ENCODE peak calls at places on chromosomes 13 and 19, in five cellular contexts. One of them, this sample, is unnamed.

GRCh38 chr19:52541608-52542007 is 14.1 kb downstream of the ZNF808 start:
- DNase-seq in hepatic stellate cell: no peak
- DNase-seq in activated CD4-positive, alpha-beta T cell treated with anti-CD3 and anti-CD28 coated beads, Interleukin-2, amount 50 U/mL, for 1 hour: no peak
- DNase-seq in Caco-2: no peak
- DNase-seq in aorta: no peak
- DNase-seq in this sample: no peak

GRCh38 chr19:39637891-39638290 is 17.8 kb upstream of the LGALS16 start:
- DNase-seq in Caco-2: no peak
- DNase-seq in activated CD4-positive, alpha-beta T cell treated with anti-CD3 and anti-CD28 coated beads, Interleukin-2, amount 50 U/mL, for 1 hour: no peak
- DNase-seq in aorta: no peak
- DNase-seq in hepatic stellate cell: no peak
- DNase-seq in this sample: no peak

GRCh38 chr19:16369664-16370576 is 45.3 kb downstream of the KLF2 start:
- DNase-seq in hepatic stellate cell: no peak
- DNase-seq in activated CD4-positive, alpha-beta T cell treated with anti-CD3 and anti-CD28 coated beads, Interleukin-2, amount 50 U/mL, for 1 hour: peak; percentile 75
- DNase-seq in aorta: peak; percentile 68
- DNase-seq in Caco-2: no peak
- DNase-seq in this sample: no peak

GRCh38 chr13:32881074-32881791 is 135.0 kb upstream of the KL start:
- DNase-seq in hepatic stellate cell: no peak
- DNase-seq in activated CD4-positive, alpha-beta T cell treated with anti-CD3 and anti-CD28 coated beads, Interleukin-2, amount 50 U/mL, for 1 hour: no peak
- DNase-seq in Caco-2: no peak
- DNase-seq in aorta: no peak
- DNase-seq in this sample: no peak

GRCh38 chr13:52851153-52851962 is 2.9 kb upstream of the PCDH8 start:
- DNase-seq in Caco-2: peak; percentile 63
- DNase-seq in aorta: peak; percentile 79
- DNase-seq in activated CD4-positive, alpha-beta T cell treated with anti-CD3 and anti-CD28 coated beads, Interleukin-2, amount 50 U/mL, for 1 hour: no peak
- DNase-seq in hepatic stellate cell: peak; percentile 36
- DNase-seq in this sample: peak; percentile 4

GRCh38 chr19:43711751-43712355 is 4.0 kb upstream of the IRGC start:
- DNase-seq in activated CD4-positive, alpha-beta T cell treated with anti-CD3 and anti-CD28 coated beads, Interleukin-2, amount 50 U/mL, for 1 hour: no peak
- DNase-seq in aorta: no peak
- DNase-seq in Caco-2: no peak
- DNase-seq in hepatic stellate cell: no peak
- DNase-seq in this sample: peak; percentile 46

GRCh38 chr13:22926176-22927007 is 254.4 kb upstream of the SGCG start:
- DNase-seq in hepatic stellate cell: no peak
- DNase-seq in aorta: peak; percentile 86
- DNase-seq in activated CD4-positive, alpha-beta T cell treated with anti-CD3 and anti-CD28 coated beads, Interleukin-2, amount 50 U/mL, for 1 hour: no peak
- DNase-seq in Caco-2: no peak
- DNase-seq in this sample: peak; percentile 26

GRCh38 chr13:33348366-33348765 is 62.8 kb upstream of the STARD13 start:
- DNase-seq in activated CD4-positive, alpha-beta T cell treated with anti-CD3 and anti-CD28 coated beads, Interleukin-2, amount 50 U/mL, for 1 hour: no peak
- DNase-seq in hepatic stellate cell: no peak
- DNase-seq in Caco-2: no peak
- DNase-seq in aorta: no peak
- DNase-seq in this sample: no peak

GRCh38 chr13:36829753-36830152 is 10.7 kb downstream of the RFXAP start:
- DNase-seq in Caco-2: no peak
- DNase-seq in activated CD4-positive, alpha-beta T cell treated with anti-CD3 and anti-CD28 coated beads, Interleukin-2, amount 50 U/mL, for 1 hour: no peak
- DNase-seq in hepatic stellate cell: no peak
- DNase-seq in aorta: no peak
- DNase-seq in this sample: no peak

GRCh38 chr19:58033741-58034475 is at the start of gene ZSCAN1:
- DNase-seq in hepatic stellate cell: peak; percentile 80
- DNase-seq in Caco-2: no peak
- DNase-seq in activated CD4-positive, alpha-beta T cell treated with anti-CD3 and anti-CD28 coated beads, Interleukin-2, amount 50 U/mL, for 1 hour: no peak
- DNase-seq in aorta: peak; percentile 90
- DNase-seq in this sample: no peak

GRCh38 chr13:44052843-44053607 is 173.3 kb downstream of the LACC1 start:
- DNase-seq in hepatic stellate cell: peak; percentile 16
- DNase-seq in aorta: peak; percentile 77
- DNase-seq in Caco-2: peak; percentile 72
- DNase-seq in activated CD4-positive, alpha-beta T cell treated with anti-CD3 and anti-CD28 coated beads, Interleukin-2, amount 50 U/mL, for 1 hour: no peak
- DNase-seq in this sample: peak; percentile 42

GRCh38 chr19:18879579-18880373 is 16.2 kb downstream of the CERS1 start:
- DNase-seq in aorta: no peak
- DNase-seq in hepatic stellate cell: no peak
- DNase-seq in activated CD4-positive, alpha-beta T cell treated with anti-CD3 and anti-CD28 coated beads, Interleukin-2, amount 50 U/mL, for 1 hour: no peak
- DNase-seq in Caco-2: peak; percentile 65
- DNase-seq in this sample: no peak

GRCh38 chr19:7922841-7923205 is 2.7 kb downstream of the SNAPC2 start:
- DNase-seq in activated CD4-positive, alpha-beta T cell treated with anti-CD3 and anti-CD28 coated beads, Interleukin-2, amount 50 U/mL, for 1 hour: no peak
- DNase-seq in aorta: no peak
- DNase-seq in Caco-2: no peak
- DNase-seq in hepatic stellate cell: no peak
- DNase-seq in this sample: no peak

GRCh38 chr13:40236566-40237168 is 429.8 kb downstream of the FOXO1 start:
- DNase-seq in Caco-2: no peak
- DNase-seq in activated CD4-positive, alpha-beta T cell treated with anti-CD3 and anti-CD28 coated beads, Interleukin-2, amount 50 U/mL, for 1 hour: no peak
- DNase-seq in aorta: peak; percentile 78
- DNase-seq in hepatic stellate cell: no peak
- DNase-seq in this sample: no peak

GRCh38 chr19:44712864-44713515 is 14.0 kb downstream of the CEACAM16 start:
- DNase-seq in Caco-2: no peak
- DNase-seq in hepatic stellate cell: no peak
- DNase-seq in activated CD4-positive, alpha-beta T cell treated with anti-CD3 and anti-CD28 coated beads, Interleukin-2, amount 50 U/mL, for 1 hour: no peak
- DNase-seq in aorta: no peak
- DNase-seq in this sample: no peak

GRCh38 chr13:46600943-46601311 is 48.0 kb downstream of the LRCH1 start:
- DNase-seq in Caco-2: no peak
- DNase-seq in hepatic stellate cell: no peak
- DNase-seq in aorta: no peak
- DNase-seq in activated CD4-positive, alpha-beta T cell treated with anti-CD3 and anti-CD28 coated beads, Interleukin-2, amount 50 U/mL, for 1 hour: no peak
- DNase-seq in this sample: no peak

GRCh38 chr19:58361900-58362271 is 665 bp downstream of the ZNF497 start:
- DNase-seq in Caco-2: peak; percentile 75
- DNase-seq in hepatic stellate cell: no peak
- DNase-seq in activated CD4-positive, alpha-beta T cell treated with anti-CD3 and anti-CD28 coated beads, Interleukin-2, amount 50 U/mL, for 1 hour: peak; percentile 10
- DNase-seq in aorta: peak; percentile 85
- DNase-seq in this sample: no peak

GRCh38 chr19:28242317-28242927 is 970.5 kb downstream of the UQCRFS1 start:
- DNase-seq in hepatic stellate cell: peak; percentile 52
- DNase-seq in activated CD4-positive, alpha-beta T cell treated with anti-CD3 and anti-CD28 coated beads, Interleukin-2, amount 50 U/mL, for 1 hour: no peak
- DNase-seq in Caco-2: no peak
- DNase-seq in aorta: no peak
- DNase-seq in this sample: no peak

GRCh38 chr13:110677731-110678545 is 28.0 kb downstream of the CARS2 start:
- DNase-seq in aorta: no peak
- DNase-seq in Caco-2: no peak
- DNase-seq in activated CD4-positive, alpha-beta T cell treated with anti-CD3 and anti-CD28 coated beads, Interleukin-2, amount 50 U/mL, for 1 hour: no peak
- DNase-seq in hepatic stellate cell: no peak
- DNase-seq in this sample: peak; percentile 17

GRCh38 chr19:54464044-54464623 is 556 bp upstream of the LENG9 start:
- DNase-seq in Caco-2: peak; percentile 100
- DNase-seq in aorta: peak; percentile 90
- DNase-seq in activated CD4-positive, alpha-beta T cell treated with anti-CD3 and anti-CD28 coated beads, Interleukin-2, amount 50 U/mL, for 1 hour: peak; percentile 78
- DNase-seq in hepatic stellate cell: peak; percentile 50
- DNase-seq in this sample: peak; percentile 98

GRCh38 chr13:105502193-105502592 is 1033.3 kb downstream of the EFNB2 start:
- DNase-seq in aorta: no peak
- DNase-seq in activated CD4-positive, alpha-beta T cell treated with anti-CD3 and anti-CD28 coated beads, Interleukin-2, amount 50 U/mL, for 1 hour: no peak
- DNase-seq in hepatic stellate cell: no peak
- DNase-seq in Caco-2: no peak
- DNase-seq in this sample: no peak

GRCh38 chr13:109998808-109999528 is 212.6 kb upstream of the IRS2 start:
- DNase-seq in hepatic stellate cell: peak; percentile 36
- DNase-seq in aorta: no peak
- DNase-seq in Caco-2: peak; percentile 72
- DNase-seq in activated CD4-positive, alpha-beta T cell treated with anti-CD3 and anti-CD28 coated beads, Interleukin-2, amount 50 U/mL, for 1 hour: no peak
- DNase-seq in this sample: peak; percentile 86

GRCh38 chr19:49094505-49095482 is 9.5 kb downstream of the SNRNP70 start:
- DNase-seq in Caco-2: no peak
- DNase-seq in aorta: no peak
- DNase-seq in hepatic stellate cell: no peak
- DNase-seq in activated CD4-positive, alpha-beta T cell treated with anti-CD3 and anti-CD28 coated beads, Interleukin-2, amount 50 U/mL, for 1 hour: no peak
- DNase-seq in this sample: no peak

GRCh38 chr13:29077051-29077813 is 257.1 kb downstream of the MTUS2 start:
- DNase-seq in aorta: no peak
- DNase-seq in activated CD4-positive, alpha-beta T cell treated with anti-CD3 and anti-CD28 coated beads, Interleukin-2, amount 50 U/mL, for 1 hour: no peak
- DNase-seq in hepatic stellate cell: no peak
- DNase-seq in Caco-2: no peak
- DNase-seq in this sample: no peak

GRCh38 chr13:77150651-77151050 is 123.7 kb upstream of the FBXL3 start:
- DNase-seq in hepatic stellate cell: no peak
- DNase-seq in activated CD4-positive, alpha-beta T cell treated with anti-CD3 and anti-CD28 coated beads, Interleukin-2, amount 50 U/mL, for 1 hour: no peak
- DNase-seq in Caco-2: no peak
- DNase-seq in aorta: no peak
- DNase-seq in this sample: no peak

GRCh38 chr19:30216453-30216852 is 155.7 kb upstream of the ZNF536 start:
- DNase-seq in Caco-2: no peak
- DNase-seq in activated CD4-positive, alpha-beta T cell treated with anti-CD3 and anti-CD28 coated beads, Interleukin-2, amount 50 U/mL, for 1 hour: no peak
- DNase-seq in aorta: no peak
- DNase-seq in hepatic stellate cell: no peak
- DNase-seq in this sample: no peak

GRCh38 chr13:79451500-79451962 is 29.4 kb upstream of the NDFIP2 start:
- DNase-seq in aorta: no peak
- DNase-seq in Caco-2: no peak
- DNase-seq in activated CD4-positive, alpha-beta T cell treated with anti-CD3 and anti-CD28 coated beads, Interleukin-2, amount 50 U/mL, for 1 hour: peak; percentile 76
- DNase-seq in hepatic stellate cell: peak; percentile 41
- DNase-seq in this sample: peak; percentile 82

GRCh38 chr19:31255174-31255862 is 93.9 kb downstream of the TSHZ3 start:
- DNase-seq in activated CD4-positive, alpha-beta T cell treated with anti-CD3 and anti-CD28 coated beads, Interleukin-2, amount 50 U/mL, for 1 hour: no peak
- DNase-seq in Caco-2: no peak
- DNase-seq in aorta: no peak
- DNase-seq in hepatic stellate cell: no peak
- DNase-seq in this sample: peak; percentile 43

GRCh38 chr13:75836441-75836840 is 200.3 kb downstream of the LMO7 start:
- DNase-seq in activated CD4-positive, alpha-beta T cell treated with anti-CD3 and anti-CD28 coated beads, Interleukin-2, amount 50 U/mL, for 1 hour: no peak
- DNase-seq in Caco-2: no peak
- DNase-seq in hepatic stellate cell: no peak
- DNase-seq in aorta: no peak
- DNase-seq in this sample: peak; percentile 14

GRCh38 chr13:28583661-28584091 is 75.3 kb upstream of the POMP start:
- DNase-seq in hepatic stellate cell: peak; percentile 59
- DNase-seq in Caco-2: no peak
- DNase-seq in aorta: no peak
- DNase-seq in activated CD4-positive, alpha-beta T cell treated with anti-CD3 and anti-CD28 coated beads, Interleukin-2, amount 50 U/mL, for 1 hour: no peak
- DNase-seq in this sample: no peak

This sample was measured in trophoblast cell.